ENCODE peak calls at places on chromosomes 7 and 10, in four cellular contexts. One of them, this sample, is unnamed. For H3K36me3, the result is how much of the 10 kb centered on the place peaks cover.

GRCh38 chr7:122380993-122381392 is 76.4 kb upstream of the FEZF1 start:
- DNase-seq in H7: no peak
- DNase-seq in ovary: no peak
- DNase-seq in OCI-LY7: no peak
- DNase-seq in this sample: no peak

GRCh38 chr7:17020250-17020649 is 138.5 kb upstream of the AGR3 start:
- DNase-seq in H7: no peak
- DNase-seq in ovary: no peak
- DNase-seq in OCI-LY7: no peak
- DNase-seq in this sample: no peak

GRCh38 chr7:79512269-79512668 is 58.8 kb upstream of the MAGI2 start:
- DNase-seq in H7: no peak
- DNase-seq in ovary: no peak
- DNase-seq in OCI-LY7: no peak
- DNase-seq in this sample: no peak

GRCh38 chr7:95493247-95493646 is 7.5 kb downstream of the ASB4 start:
- DNase-seq in H7: no peak
- DNase-seq in ovary: no peak
- DNase-seq in OCI-LY7: no peak
- DNase-seq in this sample: no peak

GRCh38 chr7:1919539-1920265 is 249.6 kb downstream of the ELFN1 start:
- DNase-seq in H7: no peak
- DNase-seq in ovary: no peak
- DNase-seq in OCI-LY7: no peak
- DNase-seq in this sample: no peak

GRCh38 chr10:92291610-92291859 is 568 bp downstream of the MARCHF5 start:
- DNase-seq in H7: no peak
- DNase-seq in ovary: no peak
- DNase-seq in OCI-LY7: peak
- DNase-seq in this sample: no peak

GRCh38 chr7:44379366-44380178 is 54.2 kb upstream of the CAMK2B start:
- DNase-seq in H7: peak
- DNase-seq in ovary: no peak
- DNase-seq in OCI-LY7: no peak
- DNase-seq in this sample: peak

GRCh38 chr10:13839430-13839986 is 252.7 kb downstream of the PRPF18 start:
- DNase-seq in H7: no peak
- DNase-seq in ovary: no peak
- DNase-seq in OCI-LY7: no peak
- DNase-seq in this sample: peak

GRCh38 chr7:123581162-123581459 is 20.5 kb upstream of the ASB15 start:
- DNase-seq in H7: no peak
- DNase-seq in ovary: no peak
- DNase-seq in OCI-LY7: no peak
- DNase-seq in this sample: no peak

GRCh38 chr10:98266647-98267046 is 1.3 kb downstream of the LOXL4 start:
- DNase-seq in H7: no peak
- DNase-seq in ovary: no peak
- DNase-seq in OCI-LY7: no peak
- DNase-seq in this sample: no peak

GRCh38 chr7:98213874-98214810 is 2.9 kb downstream of the BHLHA15 start:
- DNase-seq in H7: peak
- DNase-seq in ovary: peak
- DNase-seq in OCI-LY7: no peak
- DNase-seq in this sample: peak

GRCh38 chr10:87093461-87094372 is 926 bp downstream of the GLUD1 start:
- DNase-seq in H7: peak
- DNase-seq in ovary: peak
- DNase-seq in OCI-LY7: peak
- DNase-seq in this sample: peak

GRCh38 chr7:80150621-80151273 is 16.1 kb downstream of the GNAI1 start:
- DNase-seq in H7: no peak
- DNase-seq in ovary: no peak
- DNase-seq in OCI-LY7: no peak
- DNase-seq in this sample: no peak

GRCh38 chr10:2882628-2883027 is 184.7 kb upstream of the PFKP start:
- DNase-seq in H7: no peak
- DNase-seq in ovary: no peak
- DNase-seq in OCI-LY7: no peak
- DNase-seq in this sample: peak

GRCh38 chr7:1284743-1285458 is 52.2 kb downstream of the UNCX start:
- DNase-seq in H7: no peak
- DNase-seq in ovary: no peak
- DNase-seq in OCI-LY7: no peak
- DNase-seq in this sample: no peak

GRCh38 chr10:74164641-74165529 is 13.9 kb downstream of the ADK start:
- DNase-seq in H7: no peak
- DNase-seq in ovary: no peak
- DNase-seq in OCI-LY7: no peak
- DNase-seq in this sample: no peak

GRCh38 chr7:148356303-148356702 is 234.3 kb upstream of the C7orf33 start:
- DNase-seq in H7: no peak
- DNase-seq in ovary: peak
- DNase-seq in OCI-LY7: no peak
- DNase-seq in this sample: no peak

GRCh38 chr10:112712536-112712935 is 237.5 kb upstream of the TCF7L2 start:
- DNase-seq in H7: no peak
- DNase-seq in ovary: no peak
- DNase-seq in OCI-LY7: no peak
- DNase-seq in this sample: no peak

GRCh38 chr10:75640803-75641202 is 209.4 kb downstream of the LRMDA start:
- DNase-seq in H7: no peak
- DNase-seq in ovary: no peak
- DNase-seq in OCI-LY7: no peak
- DNase-seq in this sample: no peak

GRCh38 chr10:117409549-117410283 is 34.5 kb upstream of the PDZD8 start:
- DNase-seq in H7: no peak
- DNase-seq in ovary: no peak
- DNase-seq in OCI-LY7: no peak
- DNase-seq in this sample: no peak

GRCh38 chr7:51249991-51250390 is 66.6 kb downstream of the COBL start:
- DNase-seq in H7: no peak
- DNase-seq in ovary: no peak
- DNase-seq in OCI-LY7: no peak
- DNase-seq in this sample: no peak

GRCh38 chr7:108717771-108718170 is 148.1 kb downstream of the DNAJB9 start:
- DNase-seq in H7: no peak
- DNase-seq in ovary: no peak
- DNase-seq in OCI-LY7: no peak
- DNase-seq in this sample: no peak

GRCh38 chr7:66167773-66168367 is 37.3 kb upstream of the TPST1 start:
- DNase-seq in H7: no peak
- DNase-seq in ovary: no peak
- DNase-seq in OCI-LY7: no peak
- DNase-seq in this sample: peak

GRCh38 chr10:77391605-77392235 is 245.9 kb downstream of the KCNMA1 start:
- DNase-seq in H7: peak
- DNase-seq in ovary: peak
- DNase-seq in OCI-LY7: peak
- DNase-seq in this sample: no peak

GRCh38 chr10:93261961-93262610 is 188.4 kb downstream of the CYP26A1 start:
- DNase-seq in H7: no peak
- DNase-seq in ovary: no peak
- DNase-seq in OCI-LY7: no peak
- DNase-seq in this sample: peak

GRCh38 chr10:103941801-103942200 is 23.8 kb upstream of the STN1 start:
- DNase-seq in H7: no peak
- DNase-seq in ovary: no peak
- DNase-seq in OCI-LY7: no peak
- DNase-seq in this sample: no peak

GRCh38 chr7:33091641-33092191 is 17.5 kb downstream of the RP9 start:
- DNase-seq in H7: peak
- DNase-seq in ovary: no peak
- DNase-seq in OCI-LY7: no peak
- DNase-seq in this sample: no peak

GRCh38 chr10:49324711-49325110 is 25.7 kb downstream of the C10orf71 start:
- DNase-seq in H7: peak
- DNase-seq in ovary: no peak
- DNase-seq in OCI-LY7: no peak
- DNase-seq in this sample: no peak

GRCh38 chr10:86708068-86708782 is 39.9 kb downstream of the LDB3 start:
- DNase-seq in H7: peak
- DNase-seq in ovary: no peak
- DNase-seq in OCI-LY7: no peak
- DNase-seq in this sample: peak

GRCh38 chr10:11877506-11877905 is 54.4 kb downstream of the PROSER2 start:
- DNase-seq in H7: peak
- DNase-seq in ovary: no peak
- DNase-seq in OCI-LY7: no peak
- DNase-seq in this sample: peak

GRCh38 chr7:5420841-5421625 is 2.6 kb downstream of the TNRC18 start:
- DNase-seq in H7: peak
- DNase-seq in ovary: no peak
- DNase-seq in OCI-LY7: no peak
- DNase-seq in this sample: peak

GRCh38 chr7:132825932-132826480 is 249.7 kb upstream of the PLXNA4 start:
- DNase-seq in H7: no peak
- DNase-seq in ovary: no peak
- DNase-seq in OCI-LY7: no peak
- DNase-seq in this sample: no peak

GRCh38 chr10:34612446-34612845 is 202.7 kb downstream of the PARD3 start:
- DNase-seq in H7: no peak
- DNase-seq in ovary: no peak
- DNase-seq in OCI-LY7: no peak
- DNase-seq in this sample: no peak

DNA sequence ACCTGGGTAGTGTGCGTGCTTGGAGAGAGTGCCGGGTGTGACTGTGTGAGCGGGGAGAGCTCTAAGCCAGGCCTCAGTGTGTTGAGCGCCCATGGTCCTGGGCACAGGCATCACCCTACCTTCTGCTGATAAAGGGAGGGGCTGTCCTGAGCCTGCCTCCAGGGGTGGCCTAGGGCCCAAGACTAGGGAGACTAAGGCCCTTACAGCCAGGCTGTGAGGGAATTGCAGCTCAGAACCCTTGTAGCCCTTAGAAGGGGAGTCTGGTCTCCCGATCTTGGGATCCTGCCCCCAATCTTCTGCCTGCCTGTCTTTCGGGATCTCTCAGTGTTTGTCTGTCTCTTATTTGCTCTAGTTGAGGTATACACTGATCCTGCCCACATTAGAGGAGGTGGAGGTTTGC is 41.2 kb downstream of the PAX2 start:
- DNase-seq in H7: no peak
- DNase-seq in ovary: no peak
- DNase-seq in OCI-LY7: no peak
- DNase-seq in this sample: no peak
- H3K4me3 ChIP-seq in H7: no peak
- H3K4me3 ChIP-seq in ovary: no peak
- H3K4me3 ChIP-seq in OCI-LY7: no peak
- H3K4me3 ChIP-seq in this sample: no peak

GRCh38 chr10:62005687-62006086 is 104.2 kb downstream of the ARID5B start:
- DNase-seq in H7: no peak
- DNase-seq in ovary: no peak
- DNase-seq in OCI-LY7: no peak
- DNase-seq in this sample: no peak
- H3K36me3 ChIP-seq in H7: under half
- H3K36me3 ChIP-seq in ovary: under half
- H3K36me3 ChIP-seq in OCI-LY7: half or more
- H3K36me3 ChIP-seq in this sample: under half

DNA sequence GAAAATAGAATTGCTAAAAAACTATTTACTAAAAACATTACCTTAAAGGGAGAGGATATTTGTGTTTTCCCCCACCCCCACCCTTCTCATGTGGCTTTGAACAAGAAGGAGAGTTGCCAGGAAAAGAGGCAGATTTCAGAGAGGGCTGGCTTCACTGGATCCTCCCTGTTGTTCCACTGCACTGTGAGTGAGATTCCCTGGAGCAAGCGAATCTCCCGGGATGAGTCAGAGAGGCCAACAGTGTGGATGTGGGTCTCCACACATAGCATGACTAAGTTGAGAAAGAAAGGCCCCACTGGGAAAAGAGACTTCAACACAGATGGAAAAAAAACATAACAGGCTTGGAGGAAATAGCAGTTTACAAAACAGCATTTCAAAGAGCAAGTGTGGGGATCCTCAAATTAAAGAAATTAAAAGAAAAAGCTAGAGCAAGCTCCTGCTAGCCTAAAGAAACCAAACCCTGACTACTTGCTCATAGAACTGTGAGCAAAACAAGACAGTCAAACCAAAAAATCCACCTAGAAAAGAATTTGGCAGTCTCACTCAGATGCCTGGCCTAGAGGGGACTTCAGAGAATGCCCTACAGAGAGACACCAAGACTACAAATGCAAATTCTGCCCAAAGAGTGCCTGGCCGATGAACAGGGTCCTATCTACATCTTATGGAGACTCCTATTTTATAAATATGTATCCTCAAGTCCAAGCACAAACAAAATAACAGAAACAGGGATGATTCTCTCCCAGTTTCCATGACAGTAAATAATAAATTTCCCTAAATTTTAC is 3.4 kb downstream of the CAV1 start:
- DNase-seq in H7: no peak
- DNase-seq in ovary: peak
- DNase-seq in OCI-LY7: no peak
- DNase-seq in this sample: peak
- H3K4me3 ChIP-seq in H7: no peak
- H3K4me3 ChIP-seq in ovary: peak
- H3K4me3 ChIP-seq in OCI-LY7: no peak
- H3K4me3 ChIP-seq in this sample: peak

GRCh38 chr7:117218700-117219099 is 104.2 kb downstream of the WNT2 start:
- DNase-seq in H7: no peak
- DNase-seq in ovary: no peak
- DNase-seq in OCI-LY7: no peak
- DNase-seq in this sample: no peak
- H3K36me3 ChIP-seq in H7: under half
- H3K36me3 ChIP-seq in ovary: under half
- H3K36me3 ChIP-seq in OCI-LY7: under half
- H3K36me3 ChIP-seq in this sample: under half

DNA sequence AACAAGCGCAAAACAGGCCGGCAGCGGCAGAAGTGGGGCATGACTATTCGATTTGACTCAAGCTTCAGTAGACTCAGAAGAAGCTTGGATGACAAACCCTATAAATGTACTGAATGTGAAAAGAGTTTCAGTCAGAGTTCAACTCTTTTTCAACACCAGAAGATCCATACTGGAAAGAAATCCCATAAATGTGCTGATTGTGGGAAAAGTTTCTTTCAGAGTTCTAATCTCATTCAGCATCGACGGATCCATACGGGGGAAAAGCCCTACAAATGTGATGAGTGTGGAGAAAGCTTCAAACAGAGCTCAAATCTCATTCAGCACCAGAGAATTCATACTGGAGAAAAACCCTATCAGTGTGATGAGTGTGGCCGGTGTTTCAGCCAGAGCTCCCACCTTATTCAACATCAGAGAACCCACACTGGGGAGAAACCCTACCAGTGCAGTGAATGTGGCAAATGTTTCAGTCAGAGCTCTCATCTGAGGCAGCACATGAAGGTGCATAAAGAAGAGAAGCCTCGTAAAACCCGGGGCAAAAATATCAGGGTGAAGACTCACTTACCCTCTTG is 2.8 kb downstream of the ZNF22 start:
- DNase-seq in H7: no peak
- DNase-seq in ovary: no peak
- DNase-seq in OCI-LY7: no peak
- DNase-seq in this sample: no peak
- H3K4me3 ChIP-seq in H7: no peak
- H3K4me3 ChIP-seq in ovary: no peak
- H3K4me3 ChIP-seq in OCI-LY7: no peak
- H3K4me3 ChIP-seq in this sample: no peak

GRCh38 chr10:60795465-60796202 is 17.4 kb downstream of the CDK1 start:
- DNase-seq in H7: no peak
- DNase-seq in ovary: no peak
- DNase-seq in OCI-LY7: no peak
- DNase-seq in this sample: no peak
- H3K36me3 ChIP-seq in H7: under half
- H3K36me3 ChIP-seq in ovary: under half
- H3K36me3 ChIP-seq in OCI-LY7: half or more
- H3K36me3 ChIP-seq in this sample: under half